ENCODE peak calls at places on chromosome 15, in eight cellular contexts. O is PC-3; E is upper lobe of right lung; M is tibial artery; Q is naive thymus-derived CD4-positive, alpha-beta T cell; U is GM23338; H is CD8-positive, alpha-beta memory T cell; Y is HCT116. L is an unnamed sample.

GRCh38 chr15:45126535-45127158 is 3.0 kb downstream of the DUOXA1 start:
- DNase-seq in U (peak; percentile 46), M (no peak), H (peak; percentile 55), Y (peak; percentile 36), E (peak; percentile 3), Q (no peak), O (peak; percentile 76), L (peak; percentile 87)

GRCh38 chr15:58522391-58522790 is 90.6 kb downstream of the LIPC start:
- DNase-seq in E (no peak), U (no peak), Y (no peak), Q (no peak), M (no peak), H (no peak), O (no peak), L (no peak)

GRCh38 chr15:55774113-55774970 is 31.4 kb upstream of the PRTG start:
- DNase-seq in Y (peak; percentile 40), E (no peak), Q (no peak), M (peak; percentile 33), H (no peak), O (peak; percentile 60), U (peak; percentile 86), L (peak; percentile 81)

GRCh38 chr15:84671211-84671610 is 13.2 kb upstream of the NMB start:
- DNase-seq in O (no peak), U (no peak), Y (no peak), E (no peak), H (no peak), Q (no peak), M (no peak), L (peak; percentile 61)

GRCh38 chr15:34271493-34271892 is 46.7 kb downstream of the EMC4 start:
- DNase-seq in O (peak; percentile 80), E (no peak), M (no peak), H (no peak), Q (no peak), U (no peak), Y (no peak), L (peak; percentile 48)

GRCh38 chr15:70308011-70308761 is 210.5 kb upstream of the TLE3 start:
- DNase-seq in O (no peak), H (peak; percentile 62), M (no peak), E (no peak), U (no peak), Y (peak; percentile 3), Q (no peak), L (no peak)

GRCh38 chr15:92665100-92665555 is 9.6 kb upstream of the FAM174B start:
- DNase-seq in Q (no peak), E (no peak), H (no peak), O (no peak), U (no peak), M (no peak), Y (no peak), L (no peak)

GRCh38 chr15:71115567-71116351 is 488 bp downstream of the THSD4 start:
- DNase-seq in O (peak; percentile 62), M (peak; percentile 41), U (peak; percentile 67), H (no peak), E (peak; percentile 85), Q (no peak), Y (no peak), L (peak; percentile 97)

GRCh38 chr15:56241374-56242085 is 2.1 kb downstream of the RFX7 start:
- DNase-seq in Y (no peak), E (no peak), H (no peak), M (no peak), Q (no peak), U (no peak), O (no peak), L (no peak)

GRCh38 chr15:48190932-48191573 is 412 bp upstream of the CTXN2 start:
- DNase-seq in Q (no peak), E (peak; percentile 82), M (peak; percentile 44), U (peak; percentile 95), H (no peak), Y (no peak), O (peak; percentile 63), L (peak; percentile 73)

GRCh38 chr15:39987831-39988230 is 51.1 kb downstream of the SRP14 start:
- DNase-seq in H (no peak), U (no peak), O (no peak), M (no peak), Q (no peak), Y (no peak), E (no peak), L (no peak)

GRCh38 chr15:31177936-31178335 is 76.4 kb upstream of the TRPM1 start:
- DNase-seq in H (no peak), O (peak; percentile 3), Q (no peak), E (no peak), Y (no peak), U (no peak), M (no peak), L (no peak)

GRCh38 chr15:92921215-92922131 is 21.3 kb downstream of the CHD2 start:
- DNase-seq in Y (peak; percentile 89), O (peak; percentile 96), H (no peak), U (no peak), M (no peak), E (no peak), Q (no peak), L (peak; percentile 66)

GRCh38 chr15:85527907-85528306 is 147.5 kb downstream of the AKAP13 start:
- DNase-seq in Y (no peak), E (no peak), U (no peak), M (no peak), H (no peak), O (no peak), Q (no peak), L (no peak)

GRCh38 chr15:71136159-71137137 is 21.2 kb downstream of the THSD4 start:
- DNase-seq in H (no peak), Y (no peak), M (no peak), O (peak; percentile 92), U (peak; percentile 37), E (no peak), Q (no peak), L (no peak)

GRCh38 chr15:88391006-88391405 is 76.2 kb downstream of the MRPL46 start:
- DNase-seq in E (no peak), M (no peak), Q (no peak), U (no peak), O (no peak), H (no peak), Y (no peak), L (no peak)

GRCh38 chr15:101506491-101506890 is 17.0 kb upstream of the PCSK6 start:
- DNase-seq in Y (no peak), U (no peak), O (no peak), E (no peak), Q (no peak), M (no peak), H (no peak), L (no peak)

GRCh38 chr15:31096563-31096962 is 5.0 kb downstream of the TRPM1 start:
- DNase-seq in Q (no peak), U (no peak), E (no peak), M (no peak), H (no peak), Y (no peak), O (no peak), L (peak; percentile 69)

GRCh38 chr15:62094398-62094797 is 27.6 kb downstream of the C2CD4A start:
- DNase-seq in U (no peak), E (no peak), Y (no peak), Q (no peak), O (no peak), M (no peak), H (no peak), L (no peak)

GRCh38 chr15:63244399-63244798 is 33.0 kb upstream of the APH1B start:
- DNase-seq in Y (no peak), M (no peak), Q (no peak), U (no peak), H (no peak), E (no peak), O (no peak), L (no peak)
- H3K4me1 ChIP-seq in Y (no peaks in the 10 kb centered on the region), M (peaks cover 5% of the 10 kb centered on the region), Q (peaks cover 15% of the 10 kb centered on the region), U (no peaks in the 10 kb centered on the region), H (peaks cover 35% of the 10 kb centered on the region), E (peaks cover 57% of the 10 kb centered on the region), O (peaks cover 2% of the 10 kb centered on the region), L (peaks cover 51% of the 10 kb centered on the region)

DNA sequence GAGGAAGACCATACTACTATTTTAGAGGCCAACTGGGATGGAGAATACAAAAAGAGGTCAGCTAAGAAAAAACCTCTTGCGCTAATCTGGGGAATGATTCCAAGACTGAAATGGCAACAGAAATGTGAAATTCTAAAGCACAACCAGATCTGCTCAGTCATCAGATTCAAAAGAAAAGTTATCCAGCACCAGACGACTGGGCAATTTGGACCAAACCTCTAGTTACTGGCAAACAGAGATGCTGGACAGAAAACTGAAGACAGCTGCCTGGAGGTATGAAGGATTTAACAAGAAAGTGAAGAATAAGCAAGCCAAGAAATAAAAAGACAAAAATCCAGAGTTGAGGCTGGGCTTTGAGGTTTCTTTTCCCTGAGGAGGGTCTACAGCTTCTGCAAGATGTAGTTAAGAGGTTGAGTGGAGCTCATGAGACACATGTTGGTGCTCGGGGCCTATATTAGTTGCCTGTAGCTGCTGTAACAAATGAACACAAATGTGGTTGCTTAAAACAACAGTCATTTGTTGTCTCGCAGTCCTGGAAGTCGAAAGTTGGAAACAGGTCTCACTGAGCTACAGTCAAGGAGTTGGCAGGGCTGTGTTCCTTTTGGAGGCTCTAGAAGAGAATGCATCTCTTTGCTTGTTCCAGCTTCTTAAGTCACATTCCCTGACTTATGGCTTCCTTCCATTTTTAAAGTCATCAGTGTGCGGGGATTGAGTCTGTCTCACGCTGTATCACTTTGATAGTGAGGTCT is 119.8 kb downstream of the ATP10A start:
- DNase-seq in E (no peak), H (no peak), Y (no peak), Q (no peak), U (no peak), O (no peak), M (no peak), L (no peak)
- H3K27ac ChIP-seq in E (no peak overlapping the region), H (no peak overlapping the region), Y (no peak overlapping the region), Q (no peak overlapping the region), U (no peak overlapping the region), O (no peak overlapping the region), M (peak overlapping the region; percentile 68), L (no peak overlapping the region)

GRCh38 chr15:38650384-38650783 is 85.8 kb upstream of the RASGRP1 start:
- DNase-seq in O (no peak), Q (no peak), U (peak; percentile 22), Y (no peak), H (no peak), M (no peak), E (no peak), L (no peak)

GRCh38 chr15:38651328-38652038 is 86.9 kb upstream of the RASGRP1 start:
- DNase-seq in H (peak; percentile 78), Q (peak; percentile 9), O (no peak), E (no peak), Y (no peak), U (peak; percentile 11), M (no peak), L (no peak)

GRCh38 chr15:38650936-38651327 is 86.3 kb upstream of the RASGRP1 start:
- DNase-seq in Q (no peak), O (no peak), E (no peak), M (no peak), U (no peak), Y (no peak), H (no peak), L (no peak)

GRCh38 chr15:38652998-38653397 is 88.4 kb upstream of the RASGRP1 start:
- DNase-seq in Y (no peak), E (no peak), M (no peak), U (peak; percentile 20), H (peak; percentile 90), O (no peak), Q (peak; percentile 22), L (no peak)

GRCh38 chr15:38652183-38652794 is 87.7 kb upstream of the RASGRP1 start:
- DNase-seq in E (no peak), Q (no peak), U (no peak), H (no peak), M (no peak), O (no peak), Y (no peak), L (no peak)
- H3K4me3 ChIP-seq in E (no peak overlapping the region), Q (peak overlapping the region; percentile 45), U (no peak overlapping the region), H (peak overlapping the region; percentile 47), M (no peak overlapping the region), O (no peak overlapping the region), Y (no peak overlapping the region), L (no peak overlapping the region)

GRCh38 chr15:74809242-74809641 is 3.4 kb upstream of the LMAN1L start:
- DNase-seq in E (no peak), O (no peak), U (no peak), Y (no peak), M (no peak), Q (no peak), H (no peak), L (peak; percentile 46)
- H3K4me1 ChIP-seq in E (no peaks in the 10 kb centered on the region), O (peaks cover 3% of the 10 kb centered on the region), U (peaks cover 3% of the 10 kb centered on the region), Y (peaks cover 7% of the 10 kb centered on the region), M (no peaks in the 10 kb centered on the region), Q (peaks cover 21% of the 10 kb centered on the region), H (peaks cover 16% of the 10 kb centered on the region), L (peaks cover 6% of the 10 kb centered on the region)

L was measured in osteoblast.